ENCODE peak calls at places on chromosomes 1 and 21, in five cellular contexts. C is IMR-90, D is lower lobe of right lung, V is heart right ventricle, F is prostate gland. Y is an unnamed sample. For H3K4me1, the result is how much of the 10 kb centered on the place peaks cover.

GRCh38 chr21:35019631-35020032 is 29.5 kb downstream of the RUNX1 start:
- DNase-seq in C (no peak), D (no peak), V (no peak), F (no peak), Y (peak)

GRCh38 chr1:101174722-101175121 is 62.1 kb upstream of the S1PR1 start:
- DNase-seq in C (peak), D (no peak), V (no peak), F (no peak), Y (no peak)

GRCh38 chr1:54556110-54556509 is 8.1 kb downstream of the ACOT11 start:
- DNase-seq in C (no peak), D (no peak), V (no peak), F (no peak), Y (no peak)

GRCh38 chr1:113073457-113073950 is 506 bp downstream of the LRIG2 start:
- DNase-seq in C (peak), D (no peak), V (no peak), F (peak), Y (no peak)

GRCh38 chr1:244056602-244057001 is 5.5 kb downstream of the ZBTB18 start:
- DNase-seq in C (no peak), D (no peak), V (no peak), F (no peak), Y (no peak)

GRCh38 chr1:170864238-170864637 is 71.1 kb upstream of the MROH9 start:
- DNase-seq in C (peak), D (no peak), V (no peak), F (no peak), Y (no peak)

GRCh38 chr1:54487571-54488050 is 60.4 kb upstream of the ACOT11 start:
- DNase-seq in C (no peak), D (no peak), V (peak), F (peak), Y (no peak)

GRCh38 chr1:72326494-72326893 is 44.2 kb upstream of the NEGR1 start:
- DNase-seq in C (peak), D (no peak), V (no peak), F (no peak), Y (no peak)

DNA sequence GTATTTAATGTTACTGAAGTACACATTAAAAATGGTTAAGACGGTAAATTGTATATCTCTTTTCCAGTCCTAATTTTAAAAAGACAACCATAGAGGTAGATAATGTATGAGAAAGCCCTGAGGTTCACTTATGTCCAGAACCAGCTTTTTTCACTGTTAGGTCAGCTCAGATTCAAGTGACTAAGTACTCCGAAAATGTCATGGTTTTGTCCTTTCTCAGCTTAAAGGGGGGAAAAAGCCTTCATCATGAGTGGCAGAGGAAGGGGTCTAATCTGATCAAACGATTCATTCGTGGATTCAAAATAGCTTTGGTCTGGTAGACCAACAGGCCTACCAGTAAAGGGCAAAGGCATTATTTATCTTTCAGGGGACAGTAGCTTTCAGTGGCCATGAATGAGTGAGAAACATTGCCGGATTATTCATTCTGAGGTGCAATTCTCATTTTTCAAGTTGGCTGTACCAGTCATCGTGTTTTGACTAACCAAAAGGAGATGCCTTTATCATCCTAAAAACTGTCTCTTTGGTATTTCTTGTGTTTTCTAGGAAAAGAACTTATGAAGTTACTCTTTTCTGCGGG is 208.4 kb downstream of the HHIPL2 start:
- DNase-seq in C (peak), D (no peak), V (no peak), F (no peak), Y (no peak)
- H3K4me1 ChIP-seq in C (under half), D (under half), V (under half), F (under half), Y (under half)

DNA sequence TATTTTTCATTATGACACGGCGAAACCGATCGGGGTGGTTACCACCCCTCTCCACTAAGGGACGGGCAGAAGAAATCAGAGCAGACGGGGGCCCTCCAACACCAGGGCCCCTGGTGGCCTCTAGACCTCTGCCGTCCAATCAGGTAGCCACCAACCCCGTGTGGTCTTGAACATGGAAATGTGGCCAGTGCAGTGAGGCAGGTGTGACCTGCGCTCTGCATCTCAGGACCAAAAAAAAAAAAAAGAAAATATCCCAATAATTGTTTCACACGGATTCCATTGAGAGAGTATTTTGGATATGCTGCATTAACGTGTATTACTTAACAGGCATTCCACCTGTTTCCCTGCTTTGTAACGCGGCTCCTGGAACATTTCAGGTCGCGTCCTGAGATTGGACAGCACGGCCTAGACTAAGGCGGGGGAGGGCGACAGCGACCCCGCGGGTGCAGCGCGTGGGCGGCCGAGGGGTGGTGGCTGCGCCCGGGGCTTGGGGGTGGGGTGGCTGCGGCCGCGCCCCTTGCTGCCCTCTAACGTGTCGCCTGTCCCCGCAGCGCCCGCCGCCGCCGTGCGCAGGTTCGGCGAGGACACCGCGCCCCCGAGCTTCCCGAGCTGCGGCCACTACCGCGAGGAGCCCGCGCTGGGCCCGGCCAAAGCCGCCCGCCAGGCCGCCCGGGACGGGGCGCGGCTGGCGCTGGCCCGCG is 48.3 kb downstream of the SIM2 start:
- DNase-seq in C (no peak), D (no peak), V (no peak), F (no peak), Y (no peak)
- TF ChIP-seq CTCF in C (no peak), D (no peak), V (no peak), F (no peak), Y (no peak)

GRCh38 chr1:117826551-117827078 is 102.8 kb downstream of the GDAP2 start:
- DNase-seq in C (peak), D (no peak), V (peak), F (no peak), Y (peak)

GRCh38 chr1:117826119-117826518 is 103.3 kb downstream of the GDAP2 start:
- DNase-seq in C (no peak), D (no peak), V (no peak), F (no peak), Y (no peak)

GRCh38 chr1:117828206-117828605 is 101.2 kb downstream of the GDAP2 start:
- DNase-seq in C (peak), D (no peak), V (peak), F (no peak), Y (no peak)

GRCh38 chr1:117824612-117825011 is 104.8 kb downstream of the GDAP2 start:
- DNase-seq in C (no peak), D (no peak), V (no peak), F (no peak), Y (no peak)

DNA sequence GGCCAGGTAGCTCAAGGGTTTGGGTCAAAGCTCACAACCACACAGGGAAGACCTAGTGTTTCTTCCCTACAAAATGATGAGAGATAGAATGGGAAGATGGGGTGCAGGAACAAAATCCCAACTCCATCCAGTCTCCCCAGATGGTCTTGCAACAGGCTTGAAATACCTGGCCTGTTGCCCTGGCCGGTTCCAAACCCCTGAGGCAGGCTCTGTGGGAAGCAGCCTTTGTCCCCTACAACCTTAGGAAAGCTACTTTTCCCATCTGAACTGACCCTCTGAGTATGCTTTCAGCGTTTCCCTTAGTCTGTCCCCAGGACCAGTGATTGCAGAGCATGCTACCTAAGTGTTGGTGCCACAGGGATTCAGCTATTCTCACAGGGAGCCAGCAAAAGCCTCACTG is 104.0 kb downstream of the GDAP2 start:
- DNase-seq in C (no peak), D (no peak), V (no peak), F (no peak), Y (no peak)
- H3K4me1 ChIP-seq in C (under half), D (under half), V (half or more), F (under half), Y (under half)

GRCh38 chr1:155694167-155694566 is 5.3 kb downstream of the DAP3 start:
- DNase-seq in C (no peak), D (no peak), V (no peak), F (no peak), Y (no peak)

GRCh38 chr1:155691992-155692528 is 3.2 kb downstream of the DAP3 start:
- DNase-seq in C (no peak), D (no peak), V (no peak), F (no peak), Y (no peak)

GRCh38 chr1:155688318-155689121 is at the start of the genes DAP3 and YY1AP1:
- DNase-seq in C (peak), D (peak), V (peak), F (peak), Y (peak)
- TF ChIP-seq CTCF in C (no peak), D (no peak), V (peak), F (peak), Y (no peak)

GRCh38 chr1:230083746-230084407 is 16.8 kb downstream of the GALNT2 start:
- DNase-seq in C (no peak), D (no peak), V (no peak), F (no peak), Y (no peak)
- H3K4me1 ChIP-seq in C (under half), D (under half), V (half or more), F (under half), Y (under half)